ENCODE peak calls at places on chromosomes 6 and 20, in four cellular contexts. X is K562, N is GM12878, A is HepG2. R is an unnamed sample.

GRCh38 chr6:151014404-151015150 is 149.1 kb downstream of the MTHFD1L start:
- DNase-seq in X (peak; percentile 72), N (no peak), A (peak; percentile 80), R (peak; percentile 73)

GRCh38 chr6:28587011-28587745 is 61.5 kb downstream of the GPX5 start:
- DNase-seq in N (no peak), A (peak; percentile 82), X (no peak), R (peak; percentile 80)

GRCh38 chr6:28496099-28496779 is 19.4 kb downstream of the GPX6 start:
- DNase-seq in A (peak; percentile 20), N (no peak), X (no peak), R (no peak)

GRCh38 chr6:113375950-113376846 is 480.9 kb upstream of the MARCKS start:
- DNase-seq in N (no peak), X (no peak), A (no peak), R (no peak)

GRCh38 chr6:154496191-154496590 is 14.3 kb downstream of the CNKSR3 start:
- DNase-seq in N (no peak), A (no peak), X (no peak), R (no peak)

GRCh38 chr20:10453241-10453640 is 18.1 kb downstream of the SLX4IP start:
- DNase-seq in X (no peak), A (no peak), N (peak; percentile 66), R (no peak)

GRCh38 chr6:3773696-3774298 is 22.3 kb upstream of the PXDC1 start:
- DNase-seq in N (no peak), A (no peak), X (no peak), R (no peak)

GRCh38 chr6:160832422-160832821 is 130.4 kb downstream of the PLG start:
- DNase-seq in X (no peak), N (no peak), A (no peak), R (no peak)

GRCh38 chr6:62075869-62076268 is 210.2 kb downstream of the KHDRBS2 start:
- DNase-seq in A (no peak), X (no peak), N (no peak), R (no peak)

GRCh38 chr6:49892280-49892679 is 25.9 kb upstream of the CRISP1 start:
- DNase-seq in N (no peak), A (no peak), X (no peak), R (no peak)

GRCh38 chr6:10210052-10210451 is 204.8 kb downstream of the TFAP2A start:
- DNase-seq in N (no peak), X (no peak), A (no peak), R (no peak)

GRCh38 chr6:71250050-71250689 is 38.4 kb upstream of the OGFRL1 start:
- DNase-seq in A (no peak), N (no peak), X (no peak), R (no peak)

GRCh38 chr6:105432797-105433196 is 29.9 kb upstream of the PREP start:
- DNase-seq in N (no peak), A (peak; percentile 10), X (no peak), R (no peak)

GRCh38 chr6:169250660-169251059 is 3.0 kb downstream of the THBS2 start:
- DNase-seq in X (no peak), A (no peak), N (no peak), R (no peak)

GRCh38 chr20:58531063-58531462 is 15.9 kb upstream of the APCDD1L start:
- DNase-seq in X (no peak), N (no peak), A (no peak), R (no peak)

GRCh38 chr6:19731286-19731685 is 105.9 kb upstream of the ID4 start:
- DNase-seq in N (no peak), A (peak; percentile 9), X (no peak), R (no peak)

GRCh38 chr6:140079328-140079727 is 704.9 kb upstream of the CITED2 start:
- DNase-seq in A (no peak), N (no peak), X (no peak), R (no peak)

GRCh38 chr6:157056275-157056674 is 267.0 kb downstream of the TMEM242 start:
- DNase-seq in N (no peak), X (no peak), A (no peak), R (no peak)

GRCh38 chr20:47318027-47318595 is 38.4 kb downstream of the ZMYND8 start:
- DNase-seq in A (peak; percentile 94), N (no peak), X (no peak), R (no peak)

GRCh38 chr6:128657181-128657580 is 136.8 kb upstream of the PTPRK start:
- DNase-seq in N (no peak), X (no peak), A (no peak), R (no peak)

GRCh38 chr20:57393321-57394086 is 2.3 kb downstream of the RBM38 start:
- DNase-seq in N (no peak), A (no peak), X (no peak), R (no peak)

GRCh38 chr6:111813247-111814162 is 59.7 kb downstream of the FYN start:
- DNase-seq in N (no peak), A (no peak), X (no peak), R (no peak)

GRCh38 chr6:34147906-34148701 is 2.2 kb upstream of the GRM4 start:
- DNase-seq in A (no peak), X (no peak), N (no peak), R (no peak)

GRCh38 chr20:36463212-36464061 is 77.9 kb upstream of the MYL9 start:
- DNase-seq in A (no peak), X (no peak), N (no peak), R (no peak)

GRCh38 chr6:25277401-25277800 is 1.8 kb upstream of the CARMIL1 start:
- DNase-seq in N (no peak), A (no peak), X (no peak), R (no peak)

GRCh38 chr6:167140589-167141474 is 16.9 kb downstream of the GPR31 start:
- DNase-seq in A (peak; percentile 94), X (no peak), N (no peak), R (no peak)

GRCh38 chr6:165025040-165025439 is 284.4 kb downstream of the C6orf118 start:
- DNase-seq in A (no peak), N (no peak), X (no peak), R (no peak)

GRCh38 chr20:16407251-16408067 is 165.8 kb downstream of the KIF16B start:
- DNase-seq in A (peak; percentile 82), N (no peak), X (no peak), R (no peak)

GRCh38 chr20:4100679-4101078 is 85.3 kb upstream of the RNF24 start:
- DNase-seq in A (no peak), X (no peak), N (no peak), R (no peak)

GRCh38 chr20:11979306-11980128 is 61.8 kb downstream of the BTBD3 start:
- DNase-seq in A (no peak), N (peak; percentile 12), X (no peak), R (no peak)

GRCh38 chr20:17766226-17766625 is 66.5 kb downstream of the BANF2 start:
- DNase-seq in X (no peak), A (no peak), N (no peak), R (no peak)

GRCh38 chr6:84500726-84501125 is 263.7 kb downstream of the TBX18 start:
- DNase-seq in N (no peak), X (no peak), A (no peak), R (no peak)

GRCh38 chr6:14390805-14391204 is 273.2 kb downstream of the CD83 start:
- DNase-seq in A (no peak), N (no peak), X (no peak), R (no peak)
- TF ChIP-seq MAX in A (no peak), N (no peak), X (no peak), R (no peak)

GRCh38 chr6:166106076-166106686 is 61.5 kb downstream of the TBXT start:
- DNase-seq in X (peak; percentile 66), N (peak; percentile 36), A (peak; percentile 50), R (peak; percentile 62)
- TF ChIP-seq EP300 in X (no peak), N (no peak), A (no peak), R (no peak)

DNA sequence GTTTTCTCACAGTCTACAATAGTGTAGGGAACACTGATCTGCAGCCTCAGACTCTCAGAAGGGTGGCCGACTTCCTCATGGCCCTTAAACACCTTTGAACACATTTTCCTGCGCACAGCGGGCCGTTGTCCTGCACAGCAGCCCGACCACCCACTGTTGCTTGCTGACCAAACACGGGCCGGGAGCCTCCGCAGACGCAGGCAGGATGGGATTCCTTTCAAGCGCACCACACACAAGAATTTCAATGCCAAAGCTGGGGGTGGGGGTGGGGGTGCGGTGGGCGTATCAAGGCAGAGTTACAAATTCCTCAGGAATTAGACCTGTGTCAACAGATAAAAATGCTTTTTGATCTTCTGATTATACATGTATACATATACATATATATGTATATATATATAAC is 74.5 kb downstream of the HUS1B start:
- DNase-seq in A (peak; percentile 56), N (no peak), X (no peak), R (no peak)
- TF ChIP-seq FOXM1 in A (no peak), N (no peak), X (no peak), R (no peak)

DNA sequence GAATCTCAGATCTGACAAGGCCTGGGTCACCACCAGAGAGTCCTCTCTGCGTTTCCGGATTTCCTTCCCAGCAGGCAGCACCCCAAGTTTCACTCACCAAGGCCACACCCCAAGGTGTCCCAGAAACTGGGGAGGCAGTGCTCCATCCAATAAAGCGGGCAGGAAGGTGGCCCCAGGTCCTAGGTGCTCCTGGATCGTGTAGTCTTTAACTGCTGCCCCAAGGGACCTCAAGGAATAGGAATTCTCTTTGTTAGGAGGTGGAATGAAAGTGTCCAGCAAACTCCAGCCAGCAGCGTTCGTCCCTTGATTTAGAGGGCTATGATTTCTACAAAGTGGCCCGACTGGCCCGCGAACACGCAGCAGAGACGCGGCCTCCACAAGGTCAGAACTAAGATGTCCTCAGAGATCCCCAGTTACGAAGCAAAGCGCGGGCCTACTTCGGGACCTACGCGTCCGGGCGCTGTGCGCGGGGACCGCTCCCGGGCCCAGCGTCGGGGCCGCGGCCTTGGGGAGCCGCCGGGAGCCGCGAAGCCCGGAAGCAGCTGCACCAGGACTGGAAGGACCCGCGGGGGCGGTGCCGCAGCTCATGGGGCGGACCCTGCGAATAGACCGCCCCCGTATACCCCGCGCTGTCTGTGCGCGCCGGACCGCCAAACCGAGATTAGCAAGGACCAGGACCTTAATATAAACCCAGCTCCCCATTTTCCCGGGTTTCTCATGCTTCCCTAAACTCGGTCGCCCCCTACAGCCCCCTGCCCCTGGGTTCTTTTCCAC is at the start of gene C6orf47:
- DNase-seq in X (peak; percentile 93), A (peak; percentile 79), N (no peak), R (peak; percentile 95)
- TF ChIP-seq MAX in X (peak; percentile 66), A (no peak), N (no peak), R (peak; percentile 38)

DNA sequence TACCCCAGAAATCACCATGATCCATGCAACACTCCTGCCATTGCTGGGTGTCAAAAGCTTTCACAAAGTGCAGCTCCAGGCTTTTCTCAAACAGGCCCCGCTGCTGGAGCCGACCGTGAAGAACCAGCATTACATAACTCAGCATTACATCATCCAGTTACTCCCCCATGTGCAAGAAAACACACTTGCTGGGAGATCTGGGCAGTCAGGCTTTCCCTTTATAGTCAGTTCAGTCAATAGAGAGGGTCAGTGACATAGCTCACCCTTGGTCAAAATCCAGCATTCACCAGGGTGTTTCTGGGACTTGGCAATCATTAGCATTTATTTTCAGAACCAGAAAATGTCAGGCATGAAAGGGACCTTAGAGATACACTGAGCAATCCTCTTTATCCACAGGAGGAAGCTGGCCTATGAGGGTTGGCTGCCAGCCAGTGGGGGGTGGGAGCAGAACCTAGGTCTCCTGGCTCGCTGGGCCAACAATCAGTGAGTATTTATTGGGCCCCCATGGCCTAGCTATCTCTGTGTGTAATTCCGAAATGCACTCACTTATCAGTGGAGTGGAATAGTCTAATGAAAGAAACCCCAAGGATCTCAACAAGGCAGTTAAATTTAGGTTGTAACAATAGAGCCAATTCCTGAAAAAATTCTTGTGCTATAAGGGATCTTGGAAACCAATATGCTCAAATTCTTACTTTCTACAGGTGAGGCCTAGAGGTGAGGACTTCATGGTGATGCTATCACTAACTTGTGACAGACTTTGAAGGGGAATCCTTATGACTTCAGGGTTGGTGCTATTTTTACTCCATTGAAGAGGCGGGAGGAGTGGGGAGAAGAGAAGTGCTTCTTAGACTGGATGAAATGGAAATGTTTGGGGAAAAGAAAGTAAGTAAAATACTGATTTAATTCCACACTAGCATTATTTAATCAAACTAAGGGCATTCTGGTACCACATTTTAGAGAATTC is 54.6 kb downstream of the LYRM4 start:
- DNase-seq in A (peak; percentile 95), X (no peak), N (no peak), R (peak; percentile 23)
- TF ChIP-seq EP300 in A (peak; percentile 76), X (no peak), N (no peak), R (no peak)